ENCODE peak calls at places on chromosomes 13 and 19, in seven cellular contexts. V is NCI-H748 treated with DMSO at 0.1 percent for 48 hours, B is T-helper 22 cell, R is osteocyte, A is progenitor cell of endocrine pancreas, I is iris pigment epithelial cell, M is germinal center. X is an unnamed sample.

GRCh38 chr19:3515891-3516422 is 9.8 kb downstream of the FZR1 start:
- DNase-seq in I (no peak), V (no peak), A (no peak), R (no peak), B (no peak), M (no peak), X (no peak)

GRCh38 chr13:107585466-107585865 is 629.9 kb downstream of the LIG4 start:
- DNase-seq in R (no peak), M (no peak), B (no peak), A (no peak), I (peak; percentile 57), V (peak; percentile 43), X (no peak)

GRCh38 chr13:84994582-84994981 is 804.6 kb downstream of the SLITRK6 start:
- DNase-seq in I (no peak), B (no peak), A (no peak), V (no peak), M (no peak), R (no peak), X (no peak)

GRCh38 chr13:75452564-75452963 is 29.4 kb downstream of the TBC1D4 start:
- DNase-seq in I (peak; percentile 69), R (no peak), M (no peak), V (no peak), B (no peak), A (no peak), X (no peak)

GRCh38 chr19:43749152-43749551 is 5.6 kb downstream of the SMG9 start:
- DNase-seq in R (no peak), A (no peak), B (no peak), M (no peak), V (no peak), I (no peak), X (no peak)

GRCh38 chr13:28636677-28637317 is 22.1 kb upstream of the POMP start:
- DNase-seq in B (peak; percentile 21), R (no peak), M (peak; percentile 55), V (peak; percentile 82), A (peak; percentile 31), I (peak; percentile 89), X (no peak)

GRCh38 chr13:39603424-39603947 is 493 bp upstream of the LHFPL6 start:
- DNase-seq in R (no peak), V (peak; percentile 45), M (no peak), I (peak; percentile 34), A (no peak), B (no peak), X (no peak)

GRCh38 chr19:3699741-3700241 is 477 bp downstream of the PIP5K1C start:
- DNase-seq in M (no peak), I (no peak), A (no peak), R (no peak), B (no peak), V (no peak), X (no peak)

GRCh38 chr19:9969688-9969975 is 33.3 kb upstream of the OLFM2 start:
- DNase-seq in B (no peak), M (no peak), I (no peak), A (no peak), R (no peak), V (no peak), X (no peak)

GRCh38 chr19:16262618-16263017 is 62.0 kb upstream of the KLF2 start:
- DNase-seq in V (no peak), R (no peak), A (no peak), M (no peak), I (peak; percentile 19), B (no peak), X (no peak)

GRCh38 chr19:33344210-33344609 is 29.3 kb upstream of the CEBPG start:
- DNase-seq in B (no peak), M (no peak), I (no peak), A (no peak), R (no peak), V (peak; percentile 12), X (no peak)

GRCh38 chr19:13164370-13165090 is 14.3 kb downstream of the IER2 start:
- DNase-seq in A (peak; percentile 70), V (peak; percentile 29), R (no peak), B (peak; percentile 42), M (no peak), I (peak; percentile 18), X (peak; percentile 90)

GRCh38 chr13:83350569-83350968 is 531.7 kb downstream of the SLITRK1 start:
- DNase-seq in R (no peak), V (no peak), I (peak; percentile 55), A (no peak), B (no peak), M (no peak), X (no peak)

GRCh38 chr19:39405930-39406655 is 554 bp upstream of the ZFP36 start:
- DNase-seq in A (no peak), B (peak; percentile 85), I (peak; percentile 42), M (peak; percentile 63), R (no peak), V (peak; percentile 24), X (no peak)

GRCh38 chr19:11279505-11280236 is 16.3 kb upstream of the TSPAN16 start:
- DNase-seq in B (peak; percentile 26), A (no peak), V (no peak), M (no peak), R (no peak), I (no peak), X (no peak)

GRCh38 chr13:80481589-80481988 is 140.7 kb upstream of the SPRY2 start:
- DNase-seq in R (no peak), M (no peak), I (no peak), A (no peak), B (no peak), V (no peak), X (no peak)

GRCh38 chr19:56955637-56956216 is 115.2 kb upstream of the PEG3 start:
- DNase-seq in V (no peak), I (no peak), R (no peak), A (no peak), B (no peak), M (no peak), X (no peak)

GRCh38 chr13:90336507-90336906 is 1011.0 kb upstream of the MIR17HG start:
- DNase-seq in A (no peak), B (no peak), V (no peak), R (no peak), I (no peak), M (no peak), X (no peak)

GRCh38 chr13:40432018-40432978 is 234.1 kb downstream of the FOXO1 start:
- DNase-seq in I (no peak), R (no peak), V (no peak), M (peak; percentile 68), A (no peak), B (no peak), X (no peak)